ENCODE peak calls at places on chromosome 1, in eight cellular contexts. W is effector memory CD4-positive, alpha-beta T cell; U is fibroblast of mammary gland; V is CD8-positive, alpha-beta T cell; H is K562; E is prostate gland; G is body of pancreas; K is H7. M is an unnamed sample.

GRCh38 chr1:60978421-60979357 is 103.7 kb upstream of the NFIA start:
- DNase-seq in W (peak; percentile 1), U (peak; percentile 62), V (no peak), H (peak; percentile 70), E (peak; percentile 12), G (peak; percentile 44), K (peak; percentile 62), M (peak; percentile 71)

GRCh38 chr1:160807242-160807641 is 11.3 kb downstream of the LY9 start:
- DNase-seq in W (no peak), U (no peak), V (no peak), H (no peak), E (no peak), G (no peak), K (no peak), M (no peak)

GRCh38 chr1:17155257-17155895 is 36.1 kb upstream of the PADI2 start:
- DNase-seq in W (no peak), U (no peak), V (no peak), H (no peak), E (no peak), G (no peak), K (no peak), M (peak; percentile 8)

GRCh38 chr1:51624851-51625250 is 8.0 kb downstream of the OSBPL9 start:
- DNase-seq in W (no peak), U (no peak), V (no peak), H (no peak), E (no peak), G (no peak), K (no peak), M (no peak)

GRCh38 chr1:248243204-248243603 is 12.0 kb downstream of the OR2M4 start:
- DNase-seq in W (no peak), U (peak; percentile 34), V (no peak), H (peak; percentile 23), E (no peak), G (peak; percentile 28), K (peak; percentile 24), M (peak; percentile 34)

GRCh38 chr1:57736940-57737339 is 313.1 kb upstream of the DAB1 start:
- DNase-seq in W (no peak), U (no peak), V (no peak), H (no peak), E (no peak), G (no peak), K (no peak), M (no peak)

GRCh38 chr1:78003882-78004718 is 639 bp upstream of the DNAJB4 start:
- DNase-seq in W (peak; percentile 9), U (peak; percentile 78), V (no peak), H (peak; percentile 59), E (peak; percentile 19), G (peak; percentile 40), K (peak; percentile 61), M (peak; percentile 84)

GRCh38 chr1:93728480-93729131 is 47.0 kb upstream of the BCAR3 start:
- DNase-seq in W (no peak), U (no peak), V (no peak), H (no peak), E (no peak), G (no peak), K (no peak), M (no peak)

GRCh38 chr1:193417945-193418744 is 231.7 kb upstream of the B3GALT2 start:
- DNase-seq in W (no peak), U (peak; percentile 44), V (no peak), H (no peak), E (no peak), G (no peak), K (no peak), M (peak; percentile 72)

GRCh38 chr1:11316701-11317100 is 43.7 kb downstream of the UBIAD1 start:
- DNase-seq in W (no peak), U (peak; percentile 89), V (no peak), H (no peak), E (peak; percentile 63), G (peak; percentile 17), K (peak; percentile 46), M (peak; percentile 53)

GRCh38 chr1:1157914-1158710 is 15.6 kb upstream of the TTLL10 start:
- DNase-seq in W (no peak), U (peak; percentile 1), V (no peak), H (peak; percentile 83), E (peak; percentile 56), G (peak; percentile 84), K (peak; percentile 90), M (peak; percentile 16)

GRCh38 chr1:172208635-172209034 is 211.8 kb upstream of the C1orf105 start:
- DNase-seq in W (no peak), U (no peak), V (no peak), H (no peak), E (no peak), G (no peak), K (no peak), M (no peak)

GRCh38 chr1:39574646-39575045 is 1.9 kb downstream of the PABPC4 start:
- DNase-seq in W (no peak), U (peak; percentile 26), V (no peak), H (peak; percentile 17), E (peak; percentile 22), G (peak; percentile 54), K (peak; percentile 49), M (peak; percentile 50)

GRCh38 chr1:231183875-231184590 is 22.2 kb downstream of the TRIM67 start:
- DNase-seq in W (no peak), U (no peak), V (no peak), H (no peak), E (no peak), G (no peak), K (no peak), M (no peak)

GRCh38 chr1:75423616-75424015 is 187.3 kb downstream of the SLC44A5 start:
- DNase-seq in W (no peak), U (no peak), V (no peak), H (peak; percentile 15), E (no peak), G (no peak), K (peak; percentile 5), M (no peak)

GRCh38 chr1:230090194-230090711 is 23.2 kb downstream of the GALNT2 start:
- DNase-seq in W (no peak), U (peak; percentile 84), V (no peak), H (no peak), E (no peak), G (no peak), K (no peak), M (peak; percentile 86)

GRCh38 chr1:210360852-210361477 is 32.3 kb downstream of the HHAT start:
- DNase-seq in W (no peak), U (peak; percentile 69), V (no peak), H (no peak), E (no peak), G (peak; percentile 7), K (peak; percentile 36), M (peak; percentile 73)

GRCh38 chr1:109477821-109478220 is 5.9 kb upstream of the ATXN7L2 start:
- DNase-seq in W (no peak), U (no peak), V (no peak), H (peak; percentile 39), E (no peak), G (no peak), K (no peak), M (no peak)

GRCh38 chr1:113811888-113812660 is at the start of gene RSBN1:
- DNase-seq in W (peak; percentile 99), U (peak; percentile 98), V (peak; percentile 97), H (peak; percentile 92), E (peak; percentile 99), G (peak; percentile 99), K (peak; percentile 91), M (peak; percentile 99)

GRCh38 chr1:69139007-69139406 is 428.7 kb upstream of the LRRC7 start:
- DNase-seq in W (no peak), U (no peak), V (no peak), H (no peak), E (no peak), G (no peak), K (no peak), M (no peak)

GRCh38 chr1:117268926-117269378 is 58.2 kb upstream of the VTCN1 start:
- DNase-seq in W (no peak), U (no peak), V (no peak), H (no peak), E (peak; percentile 64), G (no peak), K (peak; percentile 62), M (peak; percentile 9)

GRCh38 chr1:15451014-15451722 is 5.4 kb upstream of the CELA2A start:
- DNase-seq in W (no peak), U (no peak), V (no peak), H (no peak), E (no peak), G (peak; percentile 74), K (no peak), M (no peak)

DNA sequence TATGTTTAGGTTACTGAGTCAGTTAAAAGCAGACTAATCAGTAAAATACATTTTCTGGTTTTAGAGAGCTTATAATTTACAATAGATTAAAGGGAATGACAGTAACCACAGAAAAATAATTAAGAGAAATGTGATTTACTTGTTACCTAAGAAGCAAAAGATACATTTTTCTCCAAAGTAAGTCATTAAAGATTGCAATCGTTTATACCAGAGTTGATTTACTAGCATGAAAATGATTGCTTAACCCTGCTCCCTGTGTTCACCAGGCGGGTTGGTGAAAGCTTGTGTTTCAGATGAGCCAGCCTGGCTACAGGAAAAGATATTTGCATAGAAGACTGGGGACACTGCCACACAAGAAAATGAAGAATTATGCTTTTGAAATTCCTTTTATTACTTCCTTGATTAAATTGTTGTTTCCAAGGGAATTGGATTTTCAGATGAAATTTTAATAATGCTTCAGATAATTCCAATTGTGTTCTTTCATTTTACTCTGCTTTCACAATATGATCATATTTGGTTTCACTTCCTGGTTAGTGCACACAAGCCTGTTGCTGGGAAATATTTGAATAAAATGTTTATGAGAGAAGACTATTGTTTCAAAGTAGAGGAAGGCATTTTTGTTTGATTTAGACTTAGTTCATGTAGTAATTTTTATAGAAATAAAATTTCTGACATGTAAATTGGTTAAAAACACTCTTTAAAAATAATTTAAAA is 28.0 kb downstream of the LRRC8B start:
- DNase-seq in W (no peak), U (peak; percentile 45), V (no peak), H (no peak), E (peak; percentile 36), G (peak; percentile 44), K (no peak), M (peak; percentile 57)
- H3K4me3 ChIP-seq in W (peak overlapping the region; percentile 13), U (no peak overlapping the region), V (no peak overlapping the region), H (no peak overlapping the region), E (peak overlapping the region; percentile 3), G (no peak overlapping the region), K (no peak overlapping the region), M (no peak overlapping the region)

GRCh38 chr1:247008406-247008799 is 546 bp upstream of the ZNF695 start:
- DNase-seq in W (no peak), U (no peak), V (no peak), H (no peak), E (no peak), G (no peak), K (no peak), M (no peak)
- H3K4me3 ChIP-seq in W (no peak overlapping the region), U (peak overlapping the region; percentile 90), V (no peak overlapping the region), H (peak overlapping the region; percentile 92), E (no peak overlapping the region), G (no peak overlapping the region), K (no peak overlapping the region), M (peak overlapping the region; percentile 86)

DNA sequence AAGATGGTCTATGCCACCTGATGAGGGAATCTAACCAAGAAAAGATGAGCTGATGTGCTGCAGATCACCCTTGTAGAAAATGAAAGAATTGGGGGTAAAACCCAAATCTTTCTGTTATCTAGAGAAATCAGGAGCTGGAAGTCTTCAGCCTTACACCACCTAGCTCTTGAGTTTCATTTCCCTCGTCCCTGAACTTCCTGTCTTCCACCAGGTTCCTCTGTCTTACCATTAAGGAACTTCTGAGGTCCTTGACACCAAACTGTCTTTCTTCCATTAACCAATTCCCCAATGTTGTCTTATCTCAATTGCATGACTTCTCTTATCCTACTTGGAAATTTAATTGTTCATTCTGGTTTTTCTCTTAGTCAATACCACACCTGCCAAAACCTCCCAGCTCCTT is 31.5 kb downstream of the LPAR3 start:
- DNase-seq in W (no peak), U (no peak), V (no peak), H (no peak), E (no peak), G (no peak), K (no peak), M (no peak)
- H3K4me3 ChIP-seq in W (no peak overlapping the region), U (no peak overlapping the region), V (no peak overlapping the region), H (no peak overlapping the region), E (no peak overlapping the region), G (no peak overlapping the region), K (no peak overlapping the region), M (no peak overlapping the region)

GRCh38 chr1:202376247-202376646 is 27.7 kb downstream of the PPP1R12B start:
- DNase-seq in W (no peak), U (peak; percentile 36), V (no peak), H (no peak), E (no peak), G (no peak), K (no peak), M (peak; percentile 37)
- H3K4me3 ChIP-seq in W (no peak overlapping the region), U (no peak overlapping the region), V (no peak overlapping the region), H (no peak overlapping the region), E (no peak overlapping the region), G (no peak overlapping the region), K (no peak overlapping the region), M (no peak overlapping the region)

M was measured in choroid plexus epithelial cell.